ENCODE peak calls at places on chromosome 13, in four cellular contexts. Q, V, K and S are unnamed samples.

GRCh38 chr13:27359203-27359821 is 65.1 kb upstream of the GTF3A start:
- DNase-seq in K (peak), V (no peak), Q (peak), S (peak)

GRCh38 chr13:101514695-101515275 is 62.3 kb downstream of the ITGBL1 start:
- DNase-seq in Q (peak), K (peak), V (no peak), S (peak)

GRCh38 chr13:112059457-112060317 is 7.3 kb upstream of the SOX1 start:
- DNase-seq in Q (no peak), K (no peak), V (no peak), S (no peak)

GRCh38 chr13:28423010-28423409 is 71.9 kb downstream of the FLT1 start:
- DNase-seq in K (no peak), V (no peak), Q (no peak), S (no peak)

GRCh38 chr13:112106467-112107141 is 39.7 kb downstream of the SOX1 start:
- DNase-seq in V (no peak), Q (no peak), K (peak), S (no peak)

GRCh38 chr13:32248789-32249188 is 66.4 kb downstream of the ZAR1L start:
- DNase-seq in K (no peak), Q (no peak), V (no peak), S (no peak)

GRCh38 chr13:20182231-20182846 is 10.4 kb downstream of the GJB2 start:
- DNase-seq in K (peak), V (peak), Q (peak), S (peak)

GRCh38 chr13:108200781-108201398 is 14.4 kb downstream of the LIG4 start:
- DNase-seq in Q (no peak), K (no peak), V (no peak), S (no peak)

GRCh38 chr13:57740719-57741118 is 109.2 kb downstream of the PCDH17 start:
- DNase-seq in V (no peak), Q (no peak), K (no peak), S (no peak)

GRCh38 chr13:107370036-107370785 is 802.3 kb upstream of the ARGLU1 start:
- DNase-seq in K (no peak), Q (no peak), V (no peak), S (no peak)

GRCh38 chr13:50437252-50437651 is 406.2 kb downstream of the DLEU7 start:
- DNase-seq in Q (no peak), V (no peak), K (no peak), S (no peak)

GRCh38 chr13:113832204-113832603 is 31.7 kb downstream of the GAS6 start:
- DNase-seq in V (no peak), Q (no peak), K (no peak), S (no peak)
- TF ChIP-seq TCF7L2 in V (no peak), Q (no peak), K (no peak), S (no peak)

GRCh38 chr13:95298971-95299627 is 2.2 kb downstream of the ABCC4 start:
- DNase-seq in Q (no peak), K (no peak), V (no peak), S (peak)

GRCh38 chr13:95300625-95301134 is 571 bp downstream of the ABCC4 start:
- DNase-seq in Q (peak), V (no peak), K (peak), S (peak)

GRCh38 chr13:95304446-95304845 is 3.2 kb upstream of the ABCC4 start:
- DNase-seq in Q (no peak), V (no peak), K (no peak), S (no peak)

GRCh38 chr13:95301135-95301946 is at the start of gene ABCC4:
- DNase-seq in K (peak), Q (peak), V (peak), S (peak)

GRCh38 chr13:95301947-95302386 is 716 bp upstream of the ABCC4 start:
- DNase-seq in Q (peak), K (no peak), V (no peak), S (no peak)
- TF ChIP-seq TCF7L2 in Q (no peak), K (no peak), V (no peak), S (no peak)

DNA sequence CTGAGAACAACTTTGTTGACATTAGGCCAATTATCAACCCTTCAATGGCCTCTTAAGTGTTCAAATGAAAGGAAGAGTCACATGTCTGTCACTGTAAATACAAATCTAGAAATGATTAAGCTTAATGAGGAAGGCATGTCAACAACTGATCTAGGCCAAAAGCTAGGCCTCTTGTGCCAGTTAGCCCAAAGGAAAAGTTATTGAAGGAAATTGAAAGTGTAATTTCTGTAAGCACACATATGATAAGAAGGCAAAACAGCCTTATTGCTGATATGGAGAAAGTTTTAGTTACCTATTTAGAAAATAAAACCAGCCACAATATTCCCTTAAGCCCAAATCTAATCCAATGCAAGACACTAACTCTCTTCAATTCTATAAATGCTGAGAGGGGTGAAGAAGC is 604.7 kb downstream of the SLITRK6 start:
- DNase-seq in V (no peak), K (no peak), Q (no peak), S (no peak)
- TF ChIP-seq TCF7L2 in V (no peak), K (no peak), Q (no peak), S (no peak)

GRCh38 chr13:31020996-31021395 is 88.5 kb downstream of the TEX26 start:
- DNase-seq in K (no peak), V (no peak), Q (no peak), S (no peak)

GRCh38 chr13:31023126-31023525 is 90.7 kb downstream of the TEX26 start:
- DNase-seq in V (no peak), Q (no peak), K (no peak), S (no peak)

GRCh38 chr13:31027136-31027535 is 94.7 kb downstream of the TEX26 start:
- DNase-seq in Q (no peak), K (no peak), V (no peak), S (no peak)

GRCh38 chr13:31018511-31018910 is 86.1 kb downstream of the TEX26 start:
- DNase-seq in K (no peak), V (no peak), Q (no peak), S (no peak)

DNA sequence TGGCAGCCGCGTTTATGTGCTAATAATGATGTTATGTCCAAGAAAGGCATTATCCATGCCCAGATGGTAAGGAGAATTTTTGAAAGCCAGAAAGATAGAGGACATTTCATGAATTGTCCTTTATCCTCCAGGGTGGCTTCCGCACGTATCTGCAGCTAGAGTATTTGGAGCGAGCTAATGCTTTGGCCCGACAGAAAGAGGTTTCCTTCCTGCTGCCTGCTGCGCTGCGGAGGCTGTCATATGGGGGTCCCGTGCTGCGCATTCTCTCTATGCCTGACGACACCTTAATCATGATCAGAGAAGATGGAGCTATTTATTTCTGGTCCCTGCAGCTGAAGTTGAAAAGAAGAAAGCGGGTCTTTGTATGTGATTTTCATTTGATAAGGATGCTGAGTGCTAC is 90.0 kb downstream of the TEX26 start:
- DNase-seq in Q (no peak), K (no peak), V (no peak), S (no peak)
- TF ChIP-seq TCF7L2 in Q (no peak), K (no peak), V (no peak), S (no peak)

GRCh38 chr13:61253105-61253877 is 162.4 kb downstream of the PCDH20 start:
- DNase-seq in Q (no peak), K (no peak), V (no peak), S (no peak)
- TF ChIP-seq TCF7L2 in Q (no peak), K (no peak), V (no peak), S (no peak)

DNA sequence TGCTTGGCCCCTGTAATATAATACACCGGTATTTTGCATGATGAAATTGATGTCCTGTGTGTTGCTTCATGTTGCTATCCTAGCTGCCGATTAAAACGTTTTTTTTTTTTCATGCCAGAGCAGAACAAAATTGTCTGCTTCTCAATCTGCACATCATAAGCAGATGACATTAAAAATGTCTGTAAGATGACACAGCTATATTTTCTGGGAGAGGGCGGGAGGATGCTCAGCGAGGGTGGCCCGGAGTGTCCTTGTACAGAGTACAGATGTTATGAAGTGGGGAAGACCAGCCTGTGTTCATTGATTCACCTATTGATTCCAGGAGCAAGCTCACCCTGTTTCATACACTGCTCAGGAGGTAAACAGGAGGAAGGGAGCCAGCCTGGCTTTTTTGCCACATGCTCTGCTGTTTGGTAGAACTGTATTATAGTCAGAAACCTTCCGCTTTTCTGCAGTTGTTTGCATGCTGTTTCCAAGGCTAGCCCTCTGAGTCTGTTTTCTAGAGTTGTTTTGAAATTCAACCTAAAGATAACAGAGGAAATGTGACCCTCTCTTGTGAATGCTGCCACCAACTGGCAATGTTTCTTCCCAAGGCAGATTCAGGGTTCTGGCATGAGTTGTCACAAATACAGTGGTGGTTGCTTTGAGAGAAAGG is 4.7 kb upstream of the IRS2 start:
- DNase-seq in V (no peak), Q (no peak), K (peak), S (no peak)
- TF ChIP-seq TCF7L2 in V (no peak), Q (no peak), K (no peak), S (no peak)